ENCODE peak calls at places on chromosome X, in nine cellular contexts. One of them, this sample, is unnamed.

GRCh38 chrX:33161829-33162228 is 49.5 kb downstream of the DMD start:
- DNase-seq in SW 1271: no peak
- DNase-seq in H4: no peak
- DNase-seq in lung microvascular endothelial cell: no peak
- DNase-seq in T-helper 2 cell: no peak
- DNase-seq in activated T-helper 1 cell treated with anti-CD3 and anti-CD28 coated beads, Interleukin-2, amount 50 U/mL, for 16 hours: no peak
- DNase-seq in GM13976: no peak
- DNase-seq in activated CD4-positive, alpha-beta T cell treated with anti-CD3 and anti-CD28 coated beads for 1 hour: no peak
- DNase-seq in C1 segment of cervical spinal cord: no peak
- DNase-seq in this sample: no peak

GRCh38 chrX:11423949-11424348 is 130.7 kb downstream of the AMELX start:
- DNase-seq in GM13976: no peak
- DNase-seq in C1 segment of cervical spinal cord: no peak
- DNase-seq in SW 1271: no peak
- DNase-seq in activated T-helper 1 cell treated with anti-CD3 and anti-CD28 coated beads, Interleukin-2, amount 50 U/mL, for 16 hours: no peak
- DNase-seq in activated CD4-positive, alpha-beta T cell treated with anti-CD3 and anti-CD28 coated beads for 1 hour: no peak
- DNase-seq in lung microvascular endothelial cell: no peak
- DNase-seq in H4: no peak
- DNase-seq in T-helper 2 cell: no peak
- DNase-seq in this sample: no peak

GRCh38 chrX:55839480-55839879 is 121.9 kb downstream of the RRAGB start:
- DNase-seq in C1 segment of cervical spinal cord: no peak
- DNase-seq in lung microvascular endothelial cell: no peak
- DNase-seq in activated CD4-positive, alpha-beta T cell treated with anti-CD3 and anti-CD28 coated beads for 1 hour: no peak
- DNase-seq in GM13976: no peak
- DNase-seq in activated T-helper 1 cell treated with anti-CD3 and anti-CD28 coated beads, Interleukin-2, amount 50 U/mL, for 16 hours: no peak
- DNase-seq in H4: no peak
- DNase-seq in T-helper 2 cell: no peak
- DNase-seq in SW 1271: no peak
- DNase-seq in this sample: no peak

GRCh38 chrX:49754238-49754857 is 58.6 kb upstream of the PAGE1 start:
- DNase-seq in H4: peak; percentile 40
- DNase-seq in lung microvascular endothelial cell: peak; percentile 61
- DNase-seq in C1 segment of cervical spinal cord: no peak
- DNase-seq in SW 1271: peak; percentile 9
- DNase-seq in GM13976: peak; percentile 15
- DNase-seq in activated CD4-positive, alpha-beta T cell treated with anti-CD3 and anti-CD28 coated beads for 1 hour: peak; percentile 17
- DNase-seq in activated T-helper 1 cell treated with anti-CD3 and anti-CD28 coated beads, Interleukin-2, amount 50 U/mL, for 16 hours: peak; percentile 5
- DNase-seq in T-helper 2 cell: peak; percentile 2
- DNase-seq in this sample: no peak

GRCh38 chrX:24963823-24964222 is 51.9 kb downstream of the ARX start:
- DNase-seq in H4: no peak
- DNase-seq in GM13976: no peak
- DNase-seq in SW 1271: no peak
- DNase-seq in C1 segment of cervical spinal cord: no peak
- DNase-seq in T-helper 2 cell: no peak
- DNase-seq in activated T-helper 1 cell treated with anti-CD3 and anti-CD28 coated beads, Interleukin-2, amount 50 U/mL, for 16 hours: no peak
- DNase-seq in lung microvascular endothelial cell: no peak
- DNase-seq in activated CD4-positive, alpha-beta T cell treated with anti-CD3 and anti-CD28 coated beads for 1 hour: no peak
- DNase-seq in this sample: no peak

GRCh38 chrX:57918750-57919436 is 8.6 kb upstream of the ZXDA start:
- DNase-seq in lung microvascular endothelial cell: peak; percentile 43
- DNase-seq in C1 segment of cervical spinal cord: peak; percentile 13
- DNase-seq in H4: peak; percentile 14
- DNase-seq in T-helper 2 cell: no peak
- DNase-seq in SW 1271: no peak
- DNase-seq in activated T-helper 1 cell treated with anti-CD3 and anti-CD28 coated beads, Interleukin-2, amount 50 U/mL, for 16 hours: no peak
- DNase-seq in GM13976: no peak
- DNase-seq in activated CD4-positive, alpha-beta T cell treated with anti-CD3 and anti-CD28 coated beads for 1 hour: no peak
- DNase-seq in this sample: no peak

GRCh38 chrX:119604778-119605177 is 1.4 kb downstream of the NKRF start:
- DNase-seq in activated T-helper 1 cell treated with anti-CD3 and anti-CD28 coated beads, Interleukin-2, amount 50 U/mL, for 16 hours: no peak
- DNase-seq in GM13976: no peak
- DNase-seq in H4: no peak
- DNase-seq in SW 1271: no peak
- DNase-seq in activated CD4-positive, alpha-beta T cell treated with anti-CD3 and anti-CD28 coated beads for 1 hour: no peak
- DNase-seq in T-helper 2 cell: no peak
- DNase-seq in lung microvascular endothelial cell: no peak
- DNase-seq in C1 segment of cervical spinal cord: no peak
- DNase-seq in this sample: no peak

GRCh38 chrX:129961180-129962083 is 21.0 kb upstream of the BCORL1 start:
- DNase-seq in lung microvascular endothelial cell: peak; percentile 36
- DNase-seq in SW 1271: no peak
- DNase-seq in GM13976: peak; percentile 85
- DNase-seq in T-helper 2 cell: peak; percentile 57
- DNase-seq in activated T-helper 1 cell treated with anti-CD3 and anti-CD28 coated beads, Interleukin-2, amount 50 U/mL, for 16 hours: peak; percentile 37
- DNase-seq in C1 segment of cervical spinal cord: no peak
- DNase-seq in H4: peak; percentile 67
- DNase-seq in activated CD4-positive, alpha-beta T cell treated with anti-CD3 and anti-CD28 coated beads for 1 hour: peak; percentile 28
- DNase-seq in this sample: peak; percentile 17

GRCh38 chrX:39899876-39900787 is 197.6 kb downstream of the BCOR start:
- DNase-seq in activated CD4-positive, alpha-beta T cell treated with anti-CD3 and anti-CD28 coated beads for 1 hour: no peak
- DNase-seq in lung microvascular endothelial cell: no peak
- DNase-seq in activated T-helper 1 cell treated with anti-CD3 and anti-CD28 coated beads, Interleukin-2, amount 50 U/mL, for 16 hours: no peak
- DNase-seq in C1 segment of cervical spinal cord: no peak
- DNase-seq in H4: no peak
- DNase-seq in GM13976: no peak
- DNase-seq in SW 1271: no peak
- DNase-seq in T-helper 2 cell: no peak
- DNase-seq in this sample: no peak

GRCh38 chrX:7272301-7272700 is 124.3 kb upstream of the PUDP start:
- DNase-seq in activated CD4-positive, alpha-beta T cell treated with anti-CD3 and anti-CD28 coated beads for 1 hour: no peak
- DNase-seq in C1 segment of cervical spinal cord: no peak
- DNase-seq in SW 1271: no peak
- DNase-seq in activated T-helper 1 cell treated with anti-CD3 and anti-CD28 coated beads, Interleukin-2, amount 50 U/mL, for 16 hours: no peak
- DNase-seq in GM13976: no peak
- DNase-seq in T-helper 2 cell: no peak
- DNase-seq in lung microvascular endothelial cell: no peak
- DNase-seq in H4: no peak
- DNase-seq in this sample: no peak

GRCh38 chrX:131572372-131573014 is 28.6 kb downstream of the OR13H1 start:
- DNase-seq in C1 segment of cervical spinal cord: no peak
- DNase-seq in lung microvascular endothelial cell: no peak
- DNase-seq in T-helper 2 cell: no peak
- DNase-seq in SW 1271: no peak
- DNase-seq in GM13976: no peak
- DNase-seq in activated CD4-positive, alpha-beta T cell treated with anti-CD3 and anti-CD28 coated beads for 1 hour: no peak
- DNase-seq in activated T-helper 1 cell treated with anti-CD3 and anti-CD28 coated beads, Interleukin-2, amount 50 U/mL, for 16 hours: no peak
- DNase-seq in H4: peak; percentile 8
- DNase-seq in this sample: no peak

GRCh38 chrX:68710870-68711576 is 63.6 kb downstream of the STARD8 start:
- DNase-seq in H4: peak; percentile 32
- DNase-seq in SW 1271: peak; percentile 14
- DNase-seq in C1 segment of cervical spinal cord: no peak
- DNase-seq in GM13976: peak; percentile 55
- DNase-seq in T-helper 2 cell: no peak
- DNase-seq in activated CD4-positive, alpha-beta T cell treated with anti-CD3 and anti-CD28 coated beads for 1 hour: no peak
- DNase-seq in lung microvascular endothelial cell: peak; percentile 66
- DNase-seq in activated T-helper 1 cell treated with anti-CD3 and anti-CD28 coated beads, Interleukin-2, amount 50 U/mL, for 16 hours: no peak
- DNase-seq in this sample: no peak

This sample was measured in GM12878.